ENCODE peak calls at places on chromosomes 2 and 18, in eight cellular contexts. One of them, this sample, is unnamed.

GRCh38 chr2:42074661-42075060 is 26.8 kb downstream of the PKDCC start:
- DNase-seq in Calu3: no peak
- DNase-seq in osteoblast: no peak
- DNase-seq in GM06990: no peak
- DNase-seq in cardiac fibroblast: peak
- DNase-seq in mammary epithelial cell: no peak
- DNase-seq in left ventricle myocardium inferior: no peak
- DNase-seq in pancreas: no peak
- DNase-seq in this sample: no peak

GRCh38 chr18:6547476-6547875 is 132.8 kb upstream of the L3MBTL4 start:
- DNase-seq in osteoblast: no peak
- DNase-seq in pancreas: no peak
- DNase-seq in GM06990: no peak
- DNase-seq in cardiac fibroblast: no peak
- DNase-seq in mammary epithelial cell: peak
- DNase-seq in left ventricle myocardium inferior: no peak
- DNase-seq in Calu3: no peak
- DNase-seq in this sample: no peak

GRCh38 chr2:203579730-203580129 is 44.6 kb upstream of the RAPH1 start:
- DNase-seq in osteoblast: no peak
- DNase-seq in Calu3: peak
- DNase-seq in cardiac fibroblast: no peak
- DNase-seq in GM06990: no peak
- DNase-seq in left ventricle myocardium inferior: no peak
- DNase-seq in pancreas: no peak
- DNase-seq in mammary epithelial cell: no peak
- DNase-seq in this sample: no peak

GRCh38 chr2:171703574-171704347 is 16.5 kb downstream of the DYNC1I2 start:
- DNase-seq in cardiac fibroblast: peak
- DNase-seq in left ventricle myocardium inferior: no peak
- DNase-seq in Calu3: no peak
- DNase-seq in GM06990: no peak
- DNase-seq in pancreas: no peak
- DNase-seq in osteoblast: no peak
- DNase-seq in mammary epithelial cell: peak
- DNase-seq in this sample: peak

GRCh38 chr18:41862921-41863320 is 92.1 kb upstream of the PIK3C3 start:
- DNase-seq in left ventricle myocardium inferior: no peak
- DNase-seq in cardiac fibroblast: no peak
- DNase-seq in pancreas: no peak
- DNase-seq in mammary epithelial cell: no peak
- DNase-seq in osteoblast: no peak
- DNase-seq in GM06990: no peak
- DNase-seq in Calu3: no peak
- DNase-seq in this sample: no peak

GRCh38 chr2:171347591-171348032 is 86.2 kb downstream of the METTL8 start:
- DNase-seq in GM06990: no peak
- DNase-seq in left ventricle myocardium inferior: no peak
- DNase-seq in Calu3: peak
- DNase-seq in cardiac fibroblast: peak
- DNase-seq in mammary epithelial cell: peak
- DNase-seq in pancreas: no peak
- DNase-seq in osteoblast: peak
- DNase-seq in this sample: no peak

GRCh38 chr2:7994397-7994951 is 687.4 kb upstream of the ID2 start:
- DNase-seq in osteoblast: no peak
- DNase-seq in mammary epithelial cell: no peak
- DNase-seq in left ventricle myocardium inferior: peak
- DNase-seq in pancreas: peak
- DNase-seq in cardiac fibroblast: no peak
- DNase-seq in GM06990: no peak
- DNase-seq in Calu3: no peak
- DNase-seq in this sample: no peak

GRCh38 chr2:68813596-68813995 is 57.6 kb downstream of the BMP10 start:
- DNase-seq in left ventricle myocardium inferior: no peak
- DNase-seq in cardiac fibroblast: no peak
- DNase-seq in osteoblast: no peak
- DNase-seq in mammary epithelial cell: no peak
- DNase-seq in GM06990: no peak
- DNase-seq in Calu3: no peak
- DNase-seq in pancreas: no peak
- DNase-seq in this sample: no peak

GRCh38 chr2:59236723-59237122 is 995.6 kb upstream of the FANCL start:
- DNase-seq in cardiac fibroblast: peak
- DNase-seq in Calu3: no peak
- DNase-seq in GM06990: no peak
- DNase-seq in pancreas: no peak
- DNase-seq in left ventricle myocardium inferior: no peak
- DNase-seq in mammary epithelial cell: peak
- DNase-seq in osteoblast: no peak
- DNase-seq in this sample: no peak

GRCh38 chr2:64359892-64360657 is 93.9 kb upstream of the LGALSL start:
- DNase-seq in cardiac fibroblast: peak
- DNase-seq in GM06990: peak
- DNase-seq in Calu3: peak
- DNase-seq in left ventricle myocardium inferior: peak
- DNase-seq in pancreas: peak
- DNase-seq in osteoblast: peak
- DNase-seq in mammary epithelial cell: peak
- DNase-seq in this sample: peak

GRCh38 chr2:65666156-65666725 is 233.8 kb upstream of the SPRED2 start:
- DNase-seq in cardiac fibroblast: peak
- DNase-seq in pancreas: no peak
- DNase-seq in osteoblast: peak
- DNase-seq in GM06990: peak
- DNase-seq in Calu3: peak
- DNase-seq in mammary epithelial cell: peak
- DNase-seq in left ventricle myocardium inferior: no peak
- DNase-seq in this sample: peak

DNA sequence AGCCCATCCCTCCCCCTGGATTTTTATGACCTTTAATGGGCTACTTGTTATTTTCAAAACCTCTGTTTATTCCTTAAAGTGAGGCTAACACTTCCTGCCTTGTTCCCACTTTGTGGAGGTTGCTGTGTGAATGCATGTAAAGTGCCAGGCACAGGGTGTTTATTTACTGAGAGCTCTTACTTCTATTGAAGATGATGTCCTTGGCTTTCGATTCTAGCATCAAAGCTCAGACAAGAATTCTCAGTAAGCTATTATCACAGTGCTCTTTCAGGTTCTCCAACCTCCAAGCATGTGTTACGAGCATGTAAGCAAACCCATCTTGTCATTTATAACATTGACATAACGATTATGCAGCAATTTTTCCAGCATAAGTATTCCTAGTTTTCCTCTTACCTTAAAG is 44.2 kb downstream of the DPYSL5 start:
- DNase-seq in mammary epithelial cell: no peak
- DNase-seq in left ventricle myocardium inferior: no peak
- DNase-seq in GM06990: no peak
- DNase-seq in cardiac fibroblast: no peak
- DNase-seq in osteoblast: no peak
- DNase-seq in Calu3: no peak
- DNase-seq in pancreas: no peak
- DNase-seq in this sample: no peak
- TF ChIP-seq CTCF in mammary epithelial cell: no peak
- TF ChIP-seq CTCF in left ventricle myocardium inferior: no peak
- TF ChIP-seq CTCF in GM06990: no peak
- TF ChIP-seq CTCF in cardiac fibroblast: no peak
- TF ChIP-seq CTCF in osteoblast: no peak
- TF ChIP-seq CTCF in Calu3: no peak
- TF ChIP-seq CTCF in pancreas: no peak
- TF ChIP-seq CTCF in this sample: no peak

DNA sequence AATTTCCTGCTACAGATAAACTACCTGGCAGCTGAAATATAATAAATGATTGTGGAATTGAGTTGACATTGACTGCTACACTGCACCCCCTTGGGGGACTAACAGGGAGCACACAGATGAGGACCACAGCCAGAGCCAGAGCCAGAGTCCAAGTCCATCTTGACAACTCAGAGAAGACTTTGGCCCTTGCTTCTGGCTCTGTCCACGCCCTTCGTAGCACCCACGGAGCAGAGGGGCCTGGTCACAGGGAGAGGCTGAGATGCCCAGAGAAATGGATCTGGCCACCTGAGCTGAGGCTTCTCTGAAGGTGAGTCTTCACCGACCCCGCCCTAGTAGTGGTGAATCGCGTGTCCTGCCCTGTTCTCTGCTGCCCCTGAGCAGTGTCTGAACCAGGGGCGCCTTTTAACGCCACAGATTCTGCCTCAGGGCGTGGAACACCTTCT is 35.8 kb upstream of the MAT2A start:
- DNase-seq in osteoblast: no peak
- DNase-seq in cardiac fibroblast: no peak
- DNase-seq in Calu3: peak
- DNase-seq in left ventricle myocardium inferior: no peak
- DNase-seq in mammary epithelial cell: peak
- DNase-seq in pancreas: no peak
- DNase-seq in GM06990: no peak
- DNase-seq in this sample: no peak
- TF ChIP-seq CTCF in osteoblast: no peak
- TF ChIP-seq CTCF in cardiac fibroblast: no peak
- TF ChIP-seq CTCF in Calu3: no peak
- TF ChIP-seq CTCF in left ventricle myocardium inferior: no peak
- TF ChIP-seq CTCF in mammary epithelial cell: no peak
- TF ChIP-seq CTCF in pancreas: no peak
- TF ChIP-seq CTCF in GM06990: no peak
- TF ChIP-seq CTCF in this sample: no peak

DNA sequence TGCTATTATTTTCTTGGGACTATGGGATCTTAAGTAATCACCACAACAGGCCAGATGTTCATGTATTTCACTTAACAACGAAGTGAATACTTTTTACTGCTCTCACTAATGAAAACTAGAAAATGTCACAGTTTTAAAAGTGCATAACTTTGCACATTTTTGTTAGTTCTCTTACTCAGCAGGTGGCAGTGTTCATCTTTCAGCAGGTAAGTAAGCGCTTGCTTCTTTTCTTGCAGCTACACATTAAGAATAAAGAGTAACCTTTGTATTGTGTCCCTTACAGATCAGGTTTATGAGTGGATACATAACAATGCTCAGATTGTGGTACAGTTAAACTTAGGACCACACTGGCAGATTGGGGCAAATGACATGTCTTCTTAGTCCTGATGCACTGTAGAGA is 61.0 kb downstream of the DAW1 start:
- DNase-seq in osteoblast: no peak
- DNase-seq in pancreas: no peak
- DNase-seq in left ventricle myocardium inferior: no peak
- DNase-seq in GM06990: no peak
- DNase-seq in Calu3: no peak
- DNase-seq in mammary epithelial cell: no peak
- DNase-seq in cardiac fibroblast: no peak
- DNase-seq in this sample: no peak
- TF ChIP-seq CTCF in osteoblast: no peak
- TF ChIP-seq CTCF in pancreas: no peak
- TF ChIP-seq CTCF in left ventricle myocardium inferior: no peak
- TF ChIP-seq CTCF in GM06990: peak
- TF ChIP-seq CTCF in Calu3: no peak
- TF ChIP-seq CTCF in mammary epithelial cell: no peak
- TF ChIP-seq CTCF in cardiac fibroblast: no peak
- TF ChIP-seq CTCF in this sample: no peak

GRCh38 chr2:128681351-128681906 is 362.8 kb upstream of the HS6ST1 start:
- DNase-seq in cardiac fibroblast: no peak
- DNase-seq in GM06990: no peak
- DNase-seq in Calu3: no peak
- DNase-seq in left ventricle myocardium inferior: no peak
- DNase-seq in pancreas: no peak
- DNase-seq in osteoblast: no peak
- DNase-seq in mammary epithelial cell: no peak
- DNase-seq in this sample: no peak
- TF ChIP-seq CTCF in cardiac fibroblast: no peak
- TF ChIP-seq CTCF in GM06990: peak
- TF ChIP-seq CTCF in Calu3: no peak
- TF ChIP-seq CTCF in left ventricle myocardium inferior: no peak
- TF ChIP-seq CTCF in pancreas: no peak
- TF ChIP-seq CTCF in osteoblast: no peak
- TF ChIP-seq CTCF in mammary epithelial cell: no peak
- TF ChIP-seq CTCF in this sample: no peak

GRCh38 chr2:63121055-63121834 is 70.6 kb downstream of the OTX1 start:
- DNase-seq in cardiac fibroblast: no peak
- DNase-seq in osteoblast: no peak
- DNase-seq in GM06990: no peak
- DNase-seq in mammary epithelial cell: no peak
- DNase-seq in Calu3: peak
- DNase-seq in pancreas: no peak
- DNase-seq in left ventricle myocardium inferior: no peak
- DNase-seq in this sample: no peak
- TF ChIP-seq CTCF in cardiac fibroblast: no peak
- TF ChIP-seq CTCF in osteoblast: no peak
- TF ChIP-seq CTCF in GM06990: no peak
- TF ChIP-seq CTCF in mammary epithelial cell: no peak
- TF ChIP-seq CTCF in Calu3: no peak
- TF ChIP-seq CTCF in pancreas: no peak
- TF ChIP-seq CTCF in left ventricle myocardium inferior: no peak
- TF ChIP-seq CTCF in this sample: no peak

DNA sequence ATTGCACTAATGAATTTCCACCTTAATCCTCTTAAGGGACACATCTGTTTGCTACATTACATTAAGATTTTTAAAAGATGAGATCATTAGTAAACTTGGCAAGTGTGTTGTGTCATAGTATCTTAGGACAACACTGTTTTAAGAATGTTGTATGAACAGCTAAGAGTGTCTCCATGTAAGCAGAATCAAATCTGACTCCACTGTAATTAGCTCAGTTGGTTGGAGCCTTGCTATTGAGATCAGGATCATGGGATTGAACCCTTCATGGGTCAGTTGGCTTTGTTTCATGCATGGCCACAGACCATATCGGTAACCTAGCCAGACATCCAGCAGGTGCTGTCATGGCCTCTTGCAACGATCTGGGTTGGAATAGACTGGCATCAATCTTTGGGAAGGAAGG is 5.2 kb downstream of the FHOD3 start:
- DNase-seq in cardiac fibroblast: peak
- DNase-seq in pancreas: no peak
- DNase-seq in mammary epithelial cell: no peak
- DNase-seq in GM06990: no peak
- DNase-seq in osteoblast: no peak
- DNase-seq in Calu3: no peak
- DNase-seq in left ventricle myocardium inferior: no peak
- DNase-seq in this sample: no peak
- TF ChIP-seq CTCF in cardiac fibroblast: no peak
- TF ChIP-seq CTCF in pancreas: no peak
- TF ChIP-seq CTCF in mammary epithelial cell: no peak
- TF ChIP-seq CTCF in GM06990: no peak
- TF ChIP-seq CTCF in osteoblast: no peak
- TF ChIP-seq CTCF in Calu3: no peak
- TF ChIP-seq CTCF in left ventricle myocardium inferior: no peak
- TF ChIP-seq CTCF in this sample: no peak

DNA sequence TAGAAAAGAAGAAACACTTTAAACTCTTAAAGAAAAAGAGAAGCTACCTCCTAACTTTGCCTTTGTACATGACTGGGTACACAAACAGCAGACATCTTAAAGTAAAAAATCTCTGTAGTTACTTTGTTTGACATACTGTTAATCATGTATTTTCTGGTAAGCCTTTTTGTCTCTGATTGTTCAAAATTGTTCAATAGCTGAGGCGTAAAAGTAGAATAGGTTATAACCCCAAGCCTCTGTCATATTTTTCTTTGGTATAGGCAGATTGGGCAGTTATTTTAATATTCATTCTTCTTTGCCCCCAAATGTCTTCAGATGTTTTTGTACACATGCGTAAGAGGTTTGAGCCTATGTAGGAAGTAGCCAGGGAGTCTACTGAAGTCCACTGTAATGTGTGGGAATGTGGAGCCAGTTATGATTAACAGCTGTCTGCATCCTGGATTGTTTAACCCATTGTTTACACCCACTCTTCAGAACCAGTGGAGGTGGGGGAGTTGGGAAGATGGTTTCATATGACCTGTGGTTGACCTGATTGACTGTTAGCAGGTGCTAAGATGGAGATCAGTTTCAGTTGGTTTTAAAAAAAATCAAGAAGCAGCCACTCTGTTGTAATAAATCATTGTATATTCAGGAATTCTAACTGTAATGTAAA is 150.5 kb downstream of the TANC1 start:
- DNase-seq in GM06990: no peak
- DNase-seq in left ventricle myocardium inferior: no peak
- DNase-seq in osteoblast: no peak
- DNase-seq in mammary epithelial cell: no peak
- DNase-seq in Calu3: no peak
- DNase-seq in cardiac fibroblast: no peak
- DNase-seq in pancreas: no peak
- DNase-seq in this sample: no peak
- TF ChIP-seq CTCF in GM06990: no peak
- TF ChIP-seq CTCF in left ventricle myocardium inferior: peak
- TF ChIP-seq CTCF in osteoblast: peak
- TF ChIP-seq CTCF in mammary epithelial cell: no peak
- TF ChIP-seq CTCF in Calu3: no peak
- TF ChIP-seq CTCF in cardiac fibroblast: no peak
- TF ChIP-seq CTCF in pancreas: peak
- TF ChIP-seq CTCF in this sample: peak

This sample was measured in GM20000.